ENCODE peak calls at places on chromosomes 11 and 22, in nine cellular contexts. One of them, this sample, is unnamed.

GRCh38 chr11:9802291-9802861 is 138.5 kb downstream of the SWAP70 start:
- DNase-seq in activated CD8-positive, alpha-beta T cell treated with anti-CD3 and anti-CD28 coated beads for 36 hours: no peak
- DNase-seq in PC-9: no peak
- DNase-seq in foreskin fibroblast: peak; percentile 91
- DNase-seq in IMR-90: peak; percentile 91
- DNase-seq in GM12865: no peak
- DNase-seq in OCI-LY7: peak; percentile 40
- DNase-seq in neural crest cell: no peak
- DNase-seq in A549: no peak
- DNase-seq in this sample: no peak

GRCh38 chr11:70525006-70525405 is 126.7 kb downstream of the CTTN start:
- DNase-seq in activated CD8-positive, alpha-beta T cell treated with anti-CD3 and anti-CD28 coated beads for 36 hours: no peak
- DNase-seq in PC-9: no peak
- DNase-seq in foreskin fibroblast: no peak
- DNase-seq in IMR-90: no peak
- DNase-seq in GM12865: no peak
- DNase-seq in OCI-LY7: no peak
- DNase-seq in neural crest cell: no peak
- DNase-seq in A549: no peak
- DNase-seq in this sample: no peak

GRCh38 chr22:45866398-45867117 is 110.4 kb downstream of the WNT7B start:
- DNase-seq in activated CD8-positive, alpha-beta T cell treated with anti-CD3 and anti-CD28 coated beads for 36 hours: no peak
- DNase-seq in PC-9: no peak
- DNase-seq in foreskin fibroblast: peak; percentile 15
- DNase-seq in IMR-90: no peak
- DNase-seq in GM12865: no peak
- DNase-seq in OCI-LY7: no peak
- DNase-seq in neural crest cell: no peak
- DNase-seq in A549: no peak
- DNase-seq in this sample: no peak

GRCh38 chr11:111745719-111746504 is 20.3 kb downstream of the PPP2R1B start:
- DNase-seq in activated CD8-positive, alpha-beta T cell treated with anti-CD3 and anti-CD28 coated beads for 36 hours: no peak
- DNase-seq in PC-9: no peak
- DNase-seq in foreskin fibroblast: peak; percentile 60
- DNase-seq in IMR-90: peak; percentile 75
- DNase-seq in GM12865: no peak
- DNase-seq in OCI-LY7: no peak
- DNase-seq in neural crest cell: no peak
- DNase-seq in A549: no peak
- DNase-seq in this sample: no peak

GRCh38 chr22:24518774-24519485 is 23.8 kb downstream of the UPB1 start:
- DNase-seq in activated CD8-positive, alpha-beta T cell treated with anti-CD3 and anti-CD28 coated beads for 36 hours: no peak
- DNase-seq in PC-9: no peak
- DNase-seq in foreskin fibroblast: no peak
- DNase-seq in IMR-90: no peak
- DNase-seq in GM12865: no peak
- DNase-seq in OCI-LY7: no peak
- DNase-seq in neural crest cell: no peak
- DNase-seq in A549: no peak
- DNase-seq in this sample: no peak

GRCh38 chr22:19052941-19053551 is 69.2 kb downstream of the DGCR2 start:
- DNase-seq in activated CD8-positive, alpha-beta T cell treated with anti-CD3 and anti-CD28 coated beads for 36 hours: no peak
- DNase-seq in PC-9: no peak
- DNase-seq in foreskin fibroblast: no peak
- DNase-seq in IMR-90: no peak
- DNase-seq in GM12865: no peak
- DNase-seq in OCI-LY7: no peak
- DNase-seq in neural crest cell: no peak
- DNase-seq in A549: no peak
- DNase-seq in this sample: no peak

GRCh38 chr11:36425593-36426206 is 84.4 kb downstream of the TRAF6 start:
- DNase-seq in activated CD8-positive, alpha-beta T cell treated with anti-CD3 and anti-CD28 coated beads for 36 hours: no peak
- DNase-seq in PC-9: no peak
- DNase-seq in foreskin fibroblast: no peak
- DNase-seq in IMR-90: peak; percentile 52
- DNase-seq in GM12865: no peak
- DNase-seq in OCI-LY7: no peak
- DNase-seq in neural crest cell: no peak
- DNase-seq in A549: no peak
- DNase-seq in this sample: no peak

GRCh38 chr11:12541588-12542151 is 132.6 kb upstream of the TEAD1 start:
- DNase-seq in activated CD8-positive, alpha-beta T cell treated with anti-CD3 and anti-CD28 coated beads for 36 hours: no peak
- DNase-seq in PC-9: no peak
- DNase-seq in foreskin fibroblast: no peak
- DNase-seq in IMR-90: no peak
- DNase-seq in GM12865: no peak
- DNase-seq in OCI-LY7: no peak
- DNase-seq in neural crest cell: no peak
- DNase-seq in A549: no peak
- DNase-seq in this sample: no peak

GRCh38 chr11:8794677-8795103 is 112.1 kb downstream of the RPL27A start:
- DNase-seq in activated CD8-positive, alpha-beta T cell treated with anti-CD3 and anti-CD28 coated beads for 36 hours: no peak
- DNase-seq in PC-9: no peak
- DNase-seq in foreskin fibroblast: no peak
- DNase-seq in IMR-90: no peak
- DNase-seq in GM12865: no peak
- DNase-seq in OCI-LY7: no peak
- DNase-seq in neural crest cell: no peak
- DNase-seq in A549: peak; percentile 27
- DNase-seq in this sample: peak; percentile 55

GRCh38 chr22:21867528-21868266 is at the start of gene MAPK1:
- DNase-seq in activated CD8-positive, alpha-beta T cell treated with anti-CD3 and anti-CD28 coated beads for 36 hours: peak; percentile 96
- DNase-seq in PC-9: peak; percentile 84
- DNase-seq in foreskin fibroblast: peak; percentile 97
- DNase-seq in IMR-90: peak; percentile 81
- DNase-seq in GM12865: peak; percentile 97
- DNase-seq in OCI-LY7: peak; percentile 93
- DNase-seq in neural crest cell: peak; percentile 86
- DNase-seq in A549: peak; percentile 86
- DNase-seq in this sample: peak; percentile 94

GRCh38 chr11:14713518-14714244 is 70.1 kb downstream of the PDE3B start:
- DNase-seq in activated CD8-positive, alpha-beta T cell treated with anti-CD3 and anti-CD28 coated beads for 36 hours: peak; percentile 48
- DNase-seq in PC-9: no peak
- DNase-seq in foreskin fibroblast: no peak
- DNase-seq in IMR-90: no peak
- DNase-seq in GM12865: no peak
- DNase-seq in OCI-LY7: no peak
- DNase-seq in neural crest cell: no peak
- DNase-seq in A549: no peak
- DNase-seq in this sample: no peak

GRCh38 chr11:82864268-82864667 is 36.0 kb downstream of the PRCP start:
- DNase-seq in activated CD8-positive, alpha-beta T cell treated with anti-CD3 and anti-CD28 coated beads for 36 hours: peak; percentile 43
- DNase-seq in PC-9: peak; percentile 51
- DNase-seq in foreskin fibroblast: peak; percentile 92
- DNase-seq in IMR-90: peak; percentile 41
- DNase-seq in GM12865: peak; percentile 52
- DNase-seq in OCI-LY7: peak; percentile 50
- DNase-seq in neural crest cell: peak; percentile 42
- DNase-seq in A549: peak; percentile 66
- DNase-seq in this sample: peak; percentile 61

GRCh38 chr11:44421090-44421675 is 111.2 kb upstream of the ALX4 start:
- DNase-seq in activated CD8-positive, alpha-beta T cell treated with anti-CD3 and anti-CD28 coated beads for 36 hours: no peak
- DNase-seq in PC-9: no peak
- DNase-seq in foreskin fibroblast: no peak
- DNase-seq in IMR-90: no peak
- DNase-seq in GM12865: no peak
- DNase-seq in OCI-LY7: no peak
- DNase-seq in neural crest cell: no peak
- DNase-seq in A549: no peak
- DNase-seq in this sample: no peak

GRCh38 chr11:36702330-36703054 is 104.5 kb upstream of the RAG2 start:
- DNase-seq in activated CD8-positive, alpha-beta T cell treated with anti-CD3 and anti-CD28 coated beads for 36 hours: peak; percentile 19
- DNase-seq in PC-9: peak; percentile 10
- DNase-seq in foreskin fibroblast: peak; percentile 80
- DNase-seq in IMR-90: peak; percentile 69
- DNase-seq in GM12865: peak; percentile 75
- DNase-seq in OCI-LY7: peak; percentile 46
- DNase-seq in neural crest cell: peak; percentile 23
- DNase-seq in A549: peak; percentile 73
- DNase-seq in this sample: peak; percentile 46

GRCh38 chr22:28116261-28116673 is 197.2 kb upstream of the PITPNB start:
- DNase-seq in activated CD8-positive, alpha-beta T cell treated with anti-CD3 and anti-CD28 coated beads for 36 hours: no peak
- DNase-seq in PC-9: peak; percentile 39
- DNase-seq in foreskin fibroblast: peak; percentile 94
- DNase-seq in IMR-90: peak; percentile 90
- DNase-seq in GM12865: no peak
- DNase-seq in OCI-LY7: no peak
- DNase-seq in neural crest cell: no peak
- DNase-seq in A549: peak; percentile 19
- DNase-seq in this sample: no peak

GRCh38 chr11:77103319-77103718 is 679 bp downstream of the OMP start:
- DNase-seq in activated CD8-positive, alpha-beta T cell treated with anti-CD3 and anti-CD28 coated beads for 36 hours: no peak
- DNase-seq in PC-9: no peak
- DNase-seq in foreskin fibroblast: no peak
- DNase-seq in IMR-90: no peak
- DNase-seq in GM12865: no peak
- DNase-seq in OCI-LY7: no peak
- DNase-seq in neural crest cell: no peak
- DNase-seq in A549: no peak
- DNase-seq in this sample: no peak

GRCh38 chr11:77104727-77105126 is 2.1 kb downstream of the OMP start:
- DNase-seq in activated CD8-positive, alpha-beta T cell treated with anti-CD3 and anti-CD28 coated beads for 36 hours: no peak
- DNase-seq in PC-9: no peak
- DNase-seq in foreskin fibroblast: peak; percentile 73
- DNase-seq in IMR-90: peak; percentile 49
- DNase-seq in GM12865: no peak
- DNase-seq in OCI-LY7: no peak
- DNase-seq in neural crest cell: no peak
- DNase-seq in A549: no peak
- DNase-seq in this sample: no peak

GRCh38 chr11:77102246-77103210 is at the start of gene OMP:
- DNase-seq in activated CD8-positive, alpha-beta T cell treated with anti-CD3 and anti-CD28 coated beads for 36 hours: no peak
- DNase-seq in PC-9: no peak
- DNase-seq in foreskin fibroblast: no peak
- DNase-seq in IMR-90: no peak
- DNase-seq in GM12865: no peak
- DNase-seq in OCI-LY7: no peak
- DNase-seq in neural crest cell: no peak
- DNase-seq in A549: no peak
- DNase-seq in this sample: no peak

GRCh38 chr11:77100166-77101042 is 2.2 kb upstream of the OMP start:
- DNase-seq in activated CD8-positive, alpha-beta T cell treated with anti-CD3 and anti-CD28 coated beads for 36 hours: no peak
- DNase-seq in PC-9: no peak
- DNase-seq in foreskin fibroblast: no peak
- DNase-seq in IMR-90: no peak
- DNase-seq in GM12865: no peak
- DNase-seq in OCI-LY7: no peak
- DNase-seq in neural crest cell: no peak
- DNase-seq in A549: no peak
- DNase-seq in this sample: no peak

GRCh38 chr11:77101043-77101537 is 1.6 kb upstream of the OMP start:
- DNase-seq in activated CD8-positive, alpha-beta T cell treated with anti-CD3 and anti-CD28 coated beads for 36 hours: peak; percentile 38
- DNase-seq in PC-9: no peak
- DNase-seq in foreskin fibroblast: peak; percentile 58
- DNase-seq in IMR-90: peak; percentile 30
- DNase-seq in GM12865: peak; percentile 22
- DNase-seq in OCI-LY7: peak; percentile 14
- DNase-seq in neural crest cell: no peak
- DNase-seq in A549: peak; percentile 57
- DNase-seq in this sample: peak; percentile 29
- TF ChIP-seq CTCF in activated CD8-positive, alpha-beta T cell treated with anti-CD3 and anti-CD28 coated beads for 36 hours: peak; percentile 48
- TF ChIP-seq CTCF in PC-9: peak; percentile 71
- TF ChIP-seq CTCF in foreskin fibroblast: peak; percentile 52
- TF ChIP-seq CTCF in IMR-90: peak; percentile 55
- TF ChIP-seq CTCF in GM12865: peak; percentile 47
- TF ChIP-seq CTCF in OCI-LY7: peak; percentile 74
- TF ChIP-seq CTCF in neural crest cell: peak; percentile 55
- TF ChIP-seq CTCF in A549: peak; percentile 48
- TF ChIP-seq CTCF in this sample: peak; percentile 37

GRCh38 chr11:67252831-67253239 is 13.4 kb upstream of the GRK2 start:
- DNase-seq in activated CD8-positive, alpha-beta T cell treated with anti-CD3 and anti-CD28 coated beads for 36 hours: peak; percentile 56
- DNase-seq in PC-9: no peak
- DNase-seq in foreskin fibroblast: peak; percentile 60
- DNase-seq in IMR-90: peak; percentile 36
- DNase-seq in GM12865: peak; percentile 61
- DNase-seq in OCI-LY7: peak; percentile 59
- DNase-seq in neural crest cell: no peak
- DNase-seq in A549: peak; percentile 80
- DNase-seq in this sample: peak; percentile 26
- TF ChIP-seq CTCF in activated CD8-positive, alpha-beta T cell treated with anti-CD3 and anti-CD28 coated beads for 36 hours: peak; percentile 35
- TF ChIP-seq CTCF in PC-9: peak; percentile 53
- TF ChIP-seq CTCF in foreskin fibroblast: peak; percentile 38
- TF ChIP-seq CTCF in IMR-90: peak; percentile 38
- TF ChIP-seq CTCF in GM12865: peak; percentile 27
- TF ChIP-seq CTCF in OCI-LY7: peak; percentile 72
- TF ChIP-seq CTCF in neural crest cell: peak; percentile 49
- TF ChIP-seq CTCF in A549: peak; percentile 40
- TF ChIP-seq CTCF in this sample: no peak

DNA sequence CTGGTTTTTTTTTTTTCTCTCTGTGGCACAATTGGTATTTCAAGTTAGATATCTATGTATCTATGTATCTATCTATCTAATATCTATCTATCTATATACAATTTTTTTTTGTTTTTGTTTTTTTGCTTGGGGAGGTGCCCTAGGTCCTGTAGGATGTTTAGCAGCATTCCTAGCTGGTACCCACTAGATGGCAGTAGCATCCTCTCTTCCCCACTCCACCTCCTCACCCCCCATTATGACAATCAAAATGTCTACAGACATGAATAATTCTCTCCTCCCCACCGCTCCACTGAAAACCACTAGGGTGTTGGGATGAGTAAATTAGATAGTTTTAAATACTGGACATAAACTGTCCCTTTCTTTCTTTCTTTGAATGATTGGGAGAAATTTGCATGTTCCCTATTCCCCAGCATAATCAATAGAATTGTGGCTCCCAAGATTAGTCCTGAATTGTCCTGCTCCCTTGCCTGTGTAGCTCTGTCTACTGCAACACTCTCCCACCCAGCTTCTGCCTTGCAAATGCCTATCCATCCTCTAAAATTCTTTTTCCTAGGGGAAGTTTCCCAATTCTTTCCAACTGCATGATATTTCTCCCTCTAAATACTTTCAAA is 1152.4 kb downstream of the LRRC4C start:
- DNase-seq in activated CD8-positive, alpha-beta T cell treated with anti-CD3 and anti-CD28 coated beads for 36 hours: no peak
- DNase-seq in PC-9: no peak
- DNase-seq in foreskin fibroblast: peak; percentile 79
- DNase-seq in IMR-90: peak; percentile 63
- DNase-seq in GM12865: peak; percentile 46
- DNase-seq in OCI-LY7: peak; percentile 26
- DNase-seq in neural crest cell: peak; percentile 12
- DNase-seq in A549: peak; percentile 49
- DNase-seq in this sample: no peak
- TF ChIP-seq CTCF in activated CD8-positive, alpha-beta T cell treated with anti-CD3 and anti-CD28 coated beads for 36 hours: peak; percentile 21
- TF ChIP-seq CTCF in PC-9: peak; percentile 70
- TF ChIP-seq CTCF in foreskin fibroblast: peak; percentile 86
- TF ChIP-seq CTCF in IMR-90: peak; percentile 86
- TF ChIP-seq CTCF in GM12865: peak; percentile 74
- TF ChIP-seq CTCF in OCI-LY7: peak; percentile 80
- TF ChIP-seq CTCF in neural crest cell: peak; percentile 75
- TF ChIP-seq CTCF in A549: peak; percentile 54
- TF ChIP-seq CTCF in this sample: peak; percentile 24

DNA sequence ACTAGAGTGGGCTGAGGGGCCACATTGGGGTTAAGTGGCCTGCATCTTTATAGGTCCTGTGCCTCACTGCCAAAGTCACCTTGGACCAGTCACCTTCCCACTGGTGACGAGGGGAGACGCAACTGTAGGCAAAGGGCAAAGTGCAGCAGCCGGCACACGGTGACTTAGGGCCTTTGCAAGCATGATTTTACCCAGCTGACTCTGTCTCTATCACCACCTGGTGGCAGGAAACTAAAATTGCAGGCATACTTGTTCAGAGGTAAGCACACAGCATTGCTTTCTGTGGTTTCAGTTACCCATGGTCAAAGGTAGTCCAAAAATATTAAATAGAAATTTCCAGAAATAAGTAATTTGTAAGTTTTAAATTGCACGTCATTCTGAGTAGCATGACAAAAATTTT is 1164.4 kb downstream of the BRD1 start:
- DNase-seq in activated CD8-positive, alpha-beta T cell treated with anti-CD3 and anti-CD28 coated beads for 36 hours: peak; percentile 23
- DNase-seq in PC-9: no peak
- DNase-seq in foreskin fibroblast: no peak
- DNase-seq in IMR-90: no peak
- DNase-seq in GM12865: peak; percentile 30
- DNase-seq in OCI-LY7: peak; percentile 10
- DNase-seq in neural crest cell: no peak
- DNase-seq in A549: peak; percentile 54
- DNase-seq in this sample: no peak
- TF ChIP-seq CTCF in activated CD8-positive, alpha-beta T cell treated with anti-CD3 and anti-CD28 coated beads for 36 hours: peak; percentile 69
- TF ChIP-seq CTCF in PC-9: peak; percentile 63
- TF ChIP-seq CTCF in foreskin fibroblast: peak; percentile 4
- TF ChIP-seq CTCF in IMR-90: no peak
- TF ChIP-seq CTCF in GM12865: peak; percentile 26
- TF ChIP-seq CTCF in OCI-LY7: peak; percentile 74
- TF ChIP-seq CTCF in neural crest cell: peak; percentile 68
- TF ChIP-seq CTCF in A549: no peak
- TF ChIP-seq CTCF in this sample: peak; percentile 29